ENCODE peak calls at places on chromosomes 6 and 20, in seven cellular contexts. S, G, R, X, B, F and Q are unnamed samples.

GRCh38 chr6:142014515-142014914 is 118.2 kb upstream of the GJE1 start:
- DNase-seq in R (no peak), B (no peak), G (peak), S (no peak), X (peak), F (peak), Q (peak)

GRCh38 chr6:113529191-113529590 is 328.0 kb upstream of the MARCKS start:
- DNase-seq in S (no peak), B (no peak), R (no peak), X (no peak), G (peak), F (no peak), Q (no peak)

GRCh38 chr20:62066983-62067433 is 1.3 kb upstream of the TAF4 start:
- DNase-seq in B (no peak), R (no peak), S (no peak), X (no peak), G (peak), F (no peak), Q (no peak)

GRCh38 chr6:57267586-57268293 is 45.6 kb upstream of the RAB23 start:
- DNase-seq in S (peak), X (peak), R (peak), B (peak), F (peak), G (peak), Q (peak)

GRCh38 chr6:108799791-108800190 is 48.4 kb upstream of the ARMC2 start:
- DNase-seq in X (no peak), F (no peak), R (no peak), G (no peak), S (no peak), B (no peak), Q (no peak)

GRCh38 chr6:152091851-152092341 is 284.4 kb downstream of the ESR1 start:
- DNase-seq in F (peak), X (no peak), S (no peak), G (peak), B (no peak), R (no peak), Q (no peak)

GRCh38 chr6:46953921-46954320 is 32.2 kb upstream of the ADGRF5 start:
- DNase-seq in B (no peak), G (no peak), X (no peak), F (no peak), S (no peak), R (no peak), Q (no peak)

GRCh38 chr20:45325367-45325766 is 17.3 kb upstream of the MATN4 start:
- DNase-seq in B (no peak), S (no peak), F (no peak), R (no peak), X (no peak), G (no peak), Q (no peak)

GRCh38 chr6:10205892-10206291 is 209.0 kb downstream of the TFAP2A start:
- DNase-seq in G (no peak), R (no peak), S (no peak), B (no peak), F (no peak), X (no peak), Q (no peak)

GRCh38 chr6:160300076-160300695 is 41.6 kb upstream of the SLC22A2 start:
- DNase-seq in S (no peak), R (no peak), F (peak), B (no peak), X (no peak), G (no peak), Q (no peak)